ENCODE peak calls at places on chromosome 3, in six cellular contexts. E, N, P, Y, O and G are unnamed samples.

GRCh38 chr3:125052671-125053303 is 3.0 kb downstream of the HEG1 start:
- DNase-seq in N (peak), P (peak), Y (peak), O (no peak), E (no peak), G (no peak)

GRCh38 chr3:140580746-140581145 is 97.1 kb upstream of the TRIM42 start:
- DNase-seq in P (peak), E (no peak), Y (no peak), O (no peak), N (no peak), G (no peak)

GRCh38 chr3:182782149-182782548 is 11.2 kb upstream of the ATP11B start:
- DNase-seq in O (no peak), P (no peak), E (no peak), N (no peak), Y (no peak), G (no peak)

GRCh38 chr3:171813897-171814460 is 3.7 kb upstream of the PLD1 start:
- DNase-seq in Y (no peak), O (no peak), P (peak), N (no peak), E (no peak), G (peak)

GRCh38 chr3:33826206-33826605 is 27.8 kb downstream of the PDCD6IP start:
- DNase-seq in Y (no peak), N (no peak), O (no peak), E (no peak), P (peak), G (no peak)

GRCh38 chr3:5023777-5024346 is 44.6 kb downstream of the BHLHE40 start:
- DNase-seq in O (no peak), Y (no peak), P (peak), E (no peak), N (no peak), G (no peak)

GRCh38 chr3:122025296-122025695 is 3.2 kb upstream of the ILDR1 start:
- DNase-seq in P (no peak), E (no peak), Y (no peak), O (no peak), N (no peak), G (no peak)

GRCh38 chr3:20054549-20054987 is 14.3 kb downstream of the KAT2B start:
- DNase-seq in N (peak), O (peak), P (peak), Y (no peak), E (peak), G (peak)

GRCh38 chr3:59690886-59691285 is 641.1 kb upstream of the CFAP20DC start:
- DNase-seq in O (no peak), Y (no peak), P (no peak), E (no peak), N (no peak), G (no peak)

GRCh38 chr3:184299488-184300376 is 691 bp downstream of the PSMD2 start:
- DNase-seq in E (no peak), O (peak), Y (no peak), P (peak), N (peak), G (peak)

GRCh38 chr3:6179761-6180160 is 681.2 kb upstream of the GRM7 start:
- DNase-seq in Y (no peak), O (no peak), P (no peak), E (no peak), N (peak), G (no peak)

GRCh38 chr3:182384182-182384581 is 409.1 kb upstream of the ATP11B start:
- DNase-seq in P (no peak), E (no peak), O (no peak), N (no peak), Y (no peak), G (no peak)

GRCh38 chr3:190070623-190071347 is 49.9 kb downstream of the P3H2 start:
- DNase-seq in N (no peak), E (no peak), P (no peak), Y (no peak), O (no peak), G (no peak)

GRCh38 chr3:18189651-18190050 is 235.5 kb downstream of the SATB1 start:
- DNase-seq in N (peak), O (no peak), E (no peak), P (peak), Y (peak), G (no peak)